ENCODE peak calls at places on chromosomes 5 and 9, in seven cellular contexts. L, G, R, B, M, O and P are unnamed samples.

GRCh38 chr5:154520861-154521453 is 42.9 kb upstream of the HAND1 start:
- DNase-seq in R (peak), O (peak), L (no peak), G (peak), M (no peak), B (no peak), P (no peak)

GRCh38 chr5:175202461-175203065 is 241.4 kb downstream of the DRD1 start:
- DNase-seq in B (peak), L (no peak), O (peak), M (no peak), R (no peak), G (no peak), P (no peak)

GRCh38 chr5:93359296-93359957 is 221.6 kb downstream of the NR2F1-AS1 start:
- DNase-seq in B (no peak), O (no peak), L (no peak), R (no peak), M (no peak), G (no peak), P (no peak)

GRCh38 chr9:4804531-4805016 is 11.8 kb downstream of the RCL1 start:
- DNase-seq in O (no peak), M (no peak), R (no peak), G (no peak), L (no peak), B (no peak), P (no peak)

GRCh38 chr9:91282292-91282691 is 79.4 kb downstream of the AUH start:
- DNase-seq in L (no peak), O (no peak), G (no peak), B (no peak), M (no peak), R (no peak), P (no peak)

GRCh38 chr5:125409496-125410351 is 663.3 kb upstream of the ZNF608 start:
- DNase-seq in L (no peak), O (peak), R (peak), B (peak), G (peak), M (no peak), P (no peak)

GRCh38 chr5:141363952-141364660 is at the start of gene PCDHGA5:
- DNase-seq in L (no peak), M (no peak), R (no peak), O (no peak), B (no peak), G (peak), P (no peak)

GRCh38 chr5:26009742-26010141 is 1028.6 kb downstream of the CDH9 start:
- DNase-seq in L (no peak), M (no peak), R (no peak), G (no peak), B (no peak), O (peak), P (no peak)